ENCODE peak calls at places on chromosome 13, in five cellular contexts. Y is left lung, J is AG04450, B is WTC11, U is left ventricle myocardium inferior. T is an unnamed sample.

GRCh38 chr13:91592050-91593014 is 193.9 kb downstream of the GPC5 start:
- DNase-seq in B (no peak), U (no peak), J (no peak), Y (peak), T (peak)

GRCh38 chr13:20264271-20265018 is 32.3 kb upstream of the GJB6 start:
- DNase-seq in B (no peak), J (no peak), U (no peak), Y (no peak), T (peak)

GRCh38 chr13:44819245-44819644 is 170.0 kb downstream of the NUFIP1 start:
- DNase-seq in Y (no peak), J (peak), U (no peak), B (no peak), T (peak)

GRCh38 chr13:95898256-95898655 is 154.9 kb downstream of the UGGT2 start:
- DNase-seq in Y (no peak), J (no peak), B (no peak), U (no peak), T (peak)

GRCh38 chr13:73757471-73758233 is 376.6 kb downstream of the KLF12 start:
- DNase-seq in Y (no peak), J (no peak), U (no peak), B (no peak), T (no peak)

GRCh38 chr13:76812971-76813691 is 73.1 kb downstream of the KCTD12 start:
- DNase-seq in J (no peak), U (peak), B (no peak), Y (no peak), T (no peak)

GRCh38 chr13:97429681-97430081 is 4.3 kb upstream of the RAP2A start:
- DNase-seq in Y (no peak), U (no peak), B (no peak), J (no peak), T (no peak)

GRCh38 chr13:67119481-67119883 is 110.7 kb downstream of the PCDH9 start:
- DNase-seq in Y (no peak), J (peak), B (no peak), U (no peak), T (peak)

GRCh38 chr13:110232146-110232545 is 74.8 kb downstream of the COL4A1 start:
- DNase-seq in Y (no peak), U (no peak), J (no peak), B (no peak), T (no peak)

GRCh38 chr13:113207890-113208423 is 512 bp downstream of the PCID2 start:
- DNase-seq in J (no peak), B (peak), U (peak), Y (peak), T (peak)

T was measured in kidney tubule cell.